ENCODE peak calls at places on chromosome 18, in nine cellular contexts. Q is H9; M is stomach; Z is gastrocnemius medialis; H is tibial artery; P is heart right ventricle; E is aorta; D is CD8-positive, alpha-beta memory T cell; O is A549. K is an unnamed sample. For H3K4me1 and H3K9me3, the result is how much of the 10 kb centered on the place peaks cover.

GRCh38 chr18:62584241-62585120 is 61.7 kb downstream of the ZCCHC2 start:
- DNase-seq in M (peak), O (peak), H (peak), D (peak), Z (peak), E (peak), Q (peak), P (peak), K (peak)

GRCh38 chr18:35619468-35619867 is 37.9 kb downstream of the GALNT1 start:
- DNase-seq in P (peak), Z (peak), D (no peak), E (no peak), Q (no peak), H (no peak), O (no peak), M (no peak), K (no peak)

GRCh38 chr18:39724652-39725051 is 2159.1 kb upstream of the CELF4 start:
- DNase-seq in P (no peak), O (no peak), E (no peak), Q (no peak), H (no peak), Z (no peak), M (no peak), D (no peak), K (no peak)

GRCh38 chr18:37967261-37967660 is 401.7 kb upstream of the CELF4 start:
- DNase-seq in D (no peak), E (no peak), O (no peak), Z (no peak), M (no peak), H (no peak), Q (no peak), P (no peak), K (no peak)

GRCh38 chr18:78935406-78935805 is 44.2 kb upstream of the SALL3 start:
- DNase-seq in H (no peak), Q (no peak), M (no peak), D (no peak), E (no peak), Z (no peak), P (no peak), O (no peak), K (no peak)

GRCh38 chr18:63178526-63178880 is 141.1 kb downstream of the BCL2 start:
- DNase-seq in E (no peak), M (no peak), Q (no peak), O (no peak), P (peak), Z (peak), H (peak), D (no peak), K (peak)

GRCh38 chr18:25103468-25104155 is 248.4 kb downstream of the ZNF521 start:
- DNase-seq in M (no peak), E (no peak), D (no peak), O (no peak), P (no peak), Z (no peak), Q (no peak), H (no peak), K (no peak)

GRCh38 chr18:63267990-63268721 is 51.4 kb downstream of the BCL2 start:
- DNase-seq in D (no peak), Z (no peak), H (no peak), Q (no peak), E (no peak), P (no peak), O (no peak), M (no peak), K (no peak)

GRCh38 chr18:11741505-11742145 is 52.6 kb downstream of the GNAL start:
- DNase-seq in H (no peak), O (peak), M (no peak), E (no peak), P (no peak), D (no peak), Q (no peak), Z (no peak), K (no peak)

GRCh38 chr18:778194-779007 is 33.6 kb downstream of the YES1 start:
- DNase-seq in Q (no peak), E (no peak), D (no peak), H (no peak), O (no peak), Z (no peak), M (no peak), P (no peak), K (no peak)

GRCh38 chr18:3164381-3164780 is 55.4 kb downstream of the MYOM1 start:
- DNase-seq in Q (no peak), P (no peak), H (no peak), E (no peak), O (no peak), Z (no peak), M (no peak), D (no peak), K (no peak)

GRCh38 chr18:73707035-73707434 is 440.6 kb downstream of the FBXO15 start:
- DNase-seq in D (no peak), P (no peak), E (no peak), Q (no peak), M (no peak), H (no peak), Z (no peak), O (peak), K (no peak)

GRCh38 chr18:40867452-40867851 is 1087.6 kb upstream of the PIK3C3 start:
- DNase-seq in D (no peak), M (no peak), P (no peak), Q (no peak), O (peak), E (no peak), H (no peak), Z (no peak), K (no peak)

GRCh38 chr18:1014496-1014895 is 109.8 kb downstream of the ADCYAP1 start:
- DNase-seq in M (no peak), E (no peak), Q (no peak), Z (no peak), O (no peak), D (no peak), H (no peak), P (no peak), K (no peak)

GRCh38 chr18:24189007-24189528 is 50.2 kb downstream of the CABYR start:
- DNase-seq in D (no peak), O (no peak), P (no peak), H (no peak), M (no peak), Q (no peak), E (no peak), Z (no peak), K (no peak)

GRCh38 chr18:23816740-23817139 is 127.5 kb downstream of the LAMA3 start:
- DNase-seq in O (no peak), Q (no peak), E (no peak), Z (no peak), H (no peak), D (no peak), P (no peak), M (no peak), K (no peak)

GRCh38 chr18:35444636-35445035 is 53.1 kb downstream of the INO80C start:
- DNase-seq in P (no peak), M (no peak), E (no peak), H (no peak), O (no peak), Z (no peak), D (no peak), Q (no peak), K (no peak)

GRCh38 chr18:59056706-59057492 is 82.8 kb upstream of the SEC11C start:
- DNase-seq in O (peak), Z (peak), Q (peak), M (peak), P (peak), D (no peak), E (peak), H (peak), K (peak)
- H3K27ac ChIP-seq in O (peak), Z (no peak), Q (no peak), M (no peak), P (peak), D (no peak), E (no peak), H (peak), K (no peak)

GRCh38 chr18:29164993-29165599 is 988.2 kb upstream of the CDH2 start:
- DNase-seq in H (no peak), P (no peak), D (no peak), Q (no peak), Z (no peak), E (no peak), O (peak), M (no peak), K (no peak)
- H3K4me1 ChIP-seq in H (under half), P (under half), D (under half), Q (under half), Z (under half), E (under half), O (under half), M (under half), K (under half)

GRCh38 chr18:47184419-47185050 is 8.4 kb upstream of the IER3IP1 start:
- DNase-seq in Z (no peak), H (no peak), O (peak), D (no peak), P (no peak), M (no peak), Q (no peak), E (no peak), K (no peak)
- H3K9me3 ChIP-seq in Z (under half), H (under half), O (under half), D (under half), P (under half), M (under half), Q (under half), E (under half), K (under half)

DNA sequence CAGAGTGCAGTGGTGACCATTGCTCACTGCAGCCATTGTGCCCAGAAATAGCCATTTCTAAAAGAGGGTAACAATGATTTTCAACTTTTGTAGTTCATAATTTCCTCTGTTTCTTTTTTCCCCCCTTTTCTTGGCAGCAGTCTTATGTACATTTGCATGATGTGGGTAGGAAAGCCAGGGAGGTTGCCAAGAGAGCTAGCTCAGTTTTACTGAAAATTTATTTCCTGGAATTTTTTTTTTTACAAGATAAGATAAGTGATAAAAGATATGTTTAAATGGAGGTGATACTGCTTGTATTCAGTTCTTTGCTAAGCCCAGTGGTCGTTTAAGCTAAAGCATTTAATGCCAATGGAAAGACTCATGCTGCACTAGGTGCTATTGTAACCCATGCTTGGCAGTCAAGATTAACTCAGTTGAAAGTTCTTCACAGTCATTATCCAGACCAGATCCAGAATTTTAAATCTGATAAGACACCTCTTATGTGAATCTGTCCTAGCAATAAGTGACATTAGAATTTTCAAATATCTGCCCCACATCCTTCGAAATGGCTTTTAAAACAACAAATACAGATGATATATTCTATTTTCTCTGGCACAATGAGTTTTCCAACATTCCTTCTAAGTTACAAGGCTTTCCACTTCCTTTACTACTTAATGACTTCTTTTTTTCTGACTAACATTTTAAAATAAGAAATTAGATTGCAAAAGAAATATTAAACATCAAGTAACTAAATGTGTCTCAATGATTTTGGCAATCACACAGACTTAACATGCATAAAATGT is 4.4 kb upstream of the ATP8B1 start:
- DNase-seq in P (no peak), O (no peak), E (no peak), D (no peak), Q (no peak), Z (no peak), H (no peak), M (peak), K (no peak)
- H3K27ac ChIP-seq in P (peak), O (peak), E (peak), D (no peak), Q (no peak), Z (no peak), H (peak), M (peak), K (peak)